ENCODE peak calls at places on chromosomes 13 and 19, in five cellular contexts. X is IMR-90; A is H1; C is CD4-positive, alpha-beta T cell; J is cardiac muscle cell. M is an unnamed sample.

GRCh38 chr13:61795580-61795979 is 379.9 kb upstream of the PCDH20 start:
- DNase-seq in X (no peak), A (no peak), C (no peak), J (no peak), M (no peak)

GRCh38 chr13:31686660-31687430 is 52.5 kb upstream of the RXFP2 start:
- DNase-seq in X (no peak), A (no peak), C (no peak), J (peak; percentile 14), M (no peak)

GRCh38 chr13:34070544-34071303 is 252.8 kb downstream of the RFC3 start:
- DNase-seq in X (no peak), A (no peak), C (no peak), J (no peak), M (no peak)

GRCh38 chr19:45657520-45658163 is 10.4 kb upstream of the GIPR start:
- DNase-seq in X (no peak), A (no peak), C (no peak), J (no peak), M (no peak)

GRCh38 chr19:50203281-50204080 is at the start of gene MYH14:
- DNase-seq in X (no peak), A (peak; percentile 71), C (no peak), J (peak; percentile 70), M (peak; percentile 77)

GRCh38 chr13:103884139-103884723 is 818.0 kb upstream of the SLC10A2 start:
- DNase-seq in X (no peak), A (no peak), C (no peak), J (no peak), M (no peak)

GRCh38 chr19:38952395-38953165 is 21.8 kb downstream of the MRPS12 start:
- DNase-seq in X (peak; percentile 16), A (no peak), C (no peak), J (peak; percentile 11), M (no peak)

GRCh38 chr19:13337181-13337580 is 169.1 kb downstream of the CACNA1A start:
- DNase-seq in X (no peak), A (no peak), C (no peak), J (no peak), M (no peak)

GRCh38 chr13:30744056-30744684 is 8.8 kb downstream of the ALOX5AP start:
- DNase-seq in X (peak; percentile 61), A (no peak), C (peak; percentile 74), J (no peak), M (no peak)

GRCh38 chr13:108176685-108177274 is 38.6 kb downstream of the LIG4 start:
- DNase-seq in X (peak; percentile 22), A (no peak), C (peak; percentile 62), J (peak; percentile 29), M (no peak)

GRCh38 chr19:6125571-6125989 is 9.9 kb upstream of the ACSBG2 start:
- DNase-seq in X (peak; percentile 77), A (peak; percentile 47), C (peak; percentile 60), J (peak; percentile 79), M (peak; percentile 72)

GRCh38 chr13:85486663-85487062 is 312.6 kb downstream of the SLITRK6 start:
- DNase-seq in X (no peak), A (no peak), C (no peak), J (no peak), M (no peak)

GRCh38 chr13:42991892-42992584 is at the start of gene EPSTI1:
- DNase-seq in X (peak; percentile 74), A (no peak), C (peak; percentile 82), J (peak; percentile 79), M (peak; percentile 79)

GRCh38 chr19:30046522-30046921 is 104.5 kb downstream of the URI1 start:
- DNase-seq in X (peak; percentile 1), A (no peak), C (no peak), J (no peak), M (no peak)

GRCh38 chr13:24100152-24100551 is 60.4 kb upstream of the SPATA13 start:
- DNase-seq in X (no peak), A (no peak), C (no peak), J (no peak), M (no peak)

GRCh38 chr19:38531515-38531914 is 86.2 kb downstream of the MAP4K1 start:
- DNase-seq in X (no peak), A (no peak), C (no peak), J (no peak), M (no peak)

GRCh38 chr13:108932206-108932605 is 302.8 kb downstream of the MYO16 start:
- DNase-seq in X (no peak), A (no peak), C (no peak), J (no peak), M (no peak)

GRCh38 chr13:23956106-23956505 is 58.8 kb upstream of the C1QTNF9B start:
- DNase-seq in X (peak; percentile 55), A (no peak), C (no peak), J (peak; percentile 28), M (no peak)

GRCh38 chr13:39956036-39956435 is 300.6 kb downstream of the COG6 start:
- DNase-seq in X (no peak), A (no peak), C (no peak), J (no peak), M (no peak)

GRCh38 chr19:2477141-2477710 is 1.3 kb downstream of the GADD45B start:
- DNase-seq in X (peak; percentile 34), A (no peak), C (peak; percentile 54), J (peak; percentile 34), M (no peak)

GRCh38 chr19:46898731-46899130 is 37.9 kb downstream of the ARHGAP35 start:
- DNase-seq in X (peak; percentile 76), A (no peak), C (no peak), J (peak; percentile 80), M (no peak)

GRCh38 chr13:104256701-104257100 is 1190.5 kb upstream of the SLC10A2 start:
- DNase-seq in X (no peak), A (no peak), C (no peak), J (no peak), M (no peak)

GRCh38 chr13:29704648-29705047 is 109.2 kb upstream of the SLC7A1 start:
- DNase-seq in X (no peak), A (no peak), C (no peak), J (peak; percentile 10), M (no peak)

GRCh38 chr13:29706923-29707322 is 111.4 kb upstream of the SLC7A1 start:
- DNase-seq in X (no peak), A (no peak), C (no peak), J (peak; percentile 4), M (no peak)

GRCh38 chr13:29703421-29703820 is 107.9 kb upstream of the SLC7A1 start:
- DNase-seq in X (no peak), A (no peak), C (no peak), J (no peak), M (no peak)

GRCh38 chr13:29702912-29703351 is 107.4 kb upstream of the SLC7A1 start:
- DNase-seq in X (peak; percentile 69), A (peak; percentile 27), C (no peak), J (peak; percentile 93), M (no peak)

DNA sequence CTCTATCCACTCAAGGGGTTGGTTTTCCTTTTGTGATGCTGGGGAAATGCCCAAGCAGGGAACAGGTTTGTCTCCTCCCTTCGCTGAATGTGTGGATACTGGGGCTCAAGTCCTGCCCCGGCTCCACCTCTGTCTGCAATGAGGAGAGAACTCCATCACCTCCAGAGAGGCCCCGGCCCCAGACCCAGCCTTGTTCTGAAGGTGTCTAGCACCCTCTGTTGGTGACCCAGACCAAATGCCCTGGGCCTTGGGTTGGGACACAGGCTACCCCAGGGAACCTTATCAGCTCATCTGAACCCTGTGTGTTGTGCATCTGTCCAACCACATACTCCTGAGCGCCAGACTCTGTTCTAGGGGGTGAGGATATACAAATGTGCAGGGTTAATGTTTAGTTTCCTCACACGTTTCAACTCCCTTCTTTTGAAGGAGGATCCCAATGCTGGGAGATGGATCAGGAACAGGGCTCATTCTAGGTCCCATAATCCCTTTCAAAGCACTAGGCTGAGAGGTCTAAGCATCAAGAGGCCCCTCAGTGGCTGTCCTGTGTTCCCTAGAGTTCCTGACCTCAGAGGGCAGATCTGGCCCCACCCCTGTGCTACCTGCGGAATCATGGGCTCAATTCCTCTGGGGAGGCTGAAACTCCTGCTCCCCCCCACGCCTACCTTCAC is 112.5 kb upstream of the SLC7A1 start:
- DNase-seq in X (peak; percentile 41), A (peak; percentile 59), C (peak; percentile 42), J (peak; percentile 65), M (no peak)
- TF ChIP-seq CTCF in X (peak; percentile 82), A (peak; percentile 85), C (no peak), J (peak; percentile 82), M (peak; percentile 65)

DNA sequence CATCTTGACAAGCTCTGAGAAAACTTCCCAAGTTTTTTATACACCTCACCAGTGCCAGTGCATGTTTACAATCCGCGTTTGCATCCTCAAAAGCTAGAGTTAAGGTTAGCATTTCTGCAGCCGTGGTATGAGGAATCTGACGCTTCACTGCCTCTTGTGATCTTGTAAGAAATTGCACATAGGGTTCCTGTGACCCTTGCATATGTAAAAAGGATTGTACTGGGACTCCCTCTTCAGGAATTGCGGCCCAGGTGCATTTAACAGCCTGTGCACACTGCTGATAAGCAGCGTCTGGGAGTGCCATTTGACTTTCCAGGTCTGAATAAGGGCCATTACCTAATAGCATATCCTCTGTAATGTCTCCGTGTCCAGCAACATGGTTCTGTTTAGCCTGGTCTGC is 15.3 kb downstream of the FPR3 start:
- DNase-seq in X (no peak), A (no peak), C (no peak), J (no peak), M (no peak)
- TF ChIP-seq CTCF in X (no peak), A (no peak), C (no peak), J (no peak), M (peak; percentile 59)

DNA sequence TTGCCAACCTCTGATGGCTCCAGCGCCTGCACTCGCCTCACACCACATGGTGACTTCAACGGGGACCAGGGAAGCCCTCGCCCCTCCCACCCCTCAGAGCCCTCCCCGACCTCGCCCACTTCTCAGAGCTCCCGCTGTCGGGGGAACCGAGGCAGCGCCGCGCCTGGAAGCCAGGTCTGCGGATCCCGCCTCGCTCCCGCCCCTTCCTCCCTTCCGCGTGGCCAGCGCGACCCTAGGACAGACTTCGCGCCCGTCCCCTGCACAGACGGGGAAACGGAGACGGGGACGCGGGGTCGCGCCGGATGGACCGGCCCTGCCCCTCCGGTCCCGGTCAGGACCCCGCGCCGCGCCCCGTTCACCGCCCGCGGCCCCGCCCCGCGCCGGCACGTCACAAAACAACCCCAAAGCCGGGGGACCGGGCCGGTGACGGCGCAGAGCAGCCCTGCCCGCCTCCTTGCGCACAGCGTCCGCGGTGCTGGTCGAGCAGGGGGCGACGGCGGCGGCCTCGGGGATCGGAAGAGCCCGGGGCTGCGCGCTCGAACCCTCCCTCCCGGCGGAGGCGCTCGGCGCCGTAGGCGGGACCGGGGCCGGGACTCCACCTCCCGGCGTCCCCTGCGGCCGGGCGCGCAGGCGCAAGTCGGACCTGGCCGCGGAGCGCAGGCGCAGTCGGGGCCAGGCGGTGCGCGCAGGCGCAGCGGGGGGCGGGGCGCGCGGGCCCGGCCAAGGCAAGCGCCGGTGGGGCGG is 379 bp upstream of the CDC34 start:
- DNase-seq in X (peak; percentile 76), A (no peak), C (peak; percentile 91), J (peak; percentile 88), M (peak; percentile 75)
- TF ChIP-seq CTCF in X (peak; percentile 8), A (no peak), C (no peak), J (no peak), M (no peak)

DNA sequence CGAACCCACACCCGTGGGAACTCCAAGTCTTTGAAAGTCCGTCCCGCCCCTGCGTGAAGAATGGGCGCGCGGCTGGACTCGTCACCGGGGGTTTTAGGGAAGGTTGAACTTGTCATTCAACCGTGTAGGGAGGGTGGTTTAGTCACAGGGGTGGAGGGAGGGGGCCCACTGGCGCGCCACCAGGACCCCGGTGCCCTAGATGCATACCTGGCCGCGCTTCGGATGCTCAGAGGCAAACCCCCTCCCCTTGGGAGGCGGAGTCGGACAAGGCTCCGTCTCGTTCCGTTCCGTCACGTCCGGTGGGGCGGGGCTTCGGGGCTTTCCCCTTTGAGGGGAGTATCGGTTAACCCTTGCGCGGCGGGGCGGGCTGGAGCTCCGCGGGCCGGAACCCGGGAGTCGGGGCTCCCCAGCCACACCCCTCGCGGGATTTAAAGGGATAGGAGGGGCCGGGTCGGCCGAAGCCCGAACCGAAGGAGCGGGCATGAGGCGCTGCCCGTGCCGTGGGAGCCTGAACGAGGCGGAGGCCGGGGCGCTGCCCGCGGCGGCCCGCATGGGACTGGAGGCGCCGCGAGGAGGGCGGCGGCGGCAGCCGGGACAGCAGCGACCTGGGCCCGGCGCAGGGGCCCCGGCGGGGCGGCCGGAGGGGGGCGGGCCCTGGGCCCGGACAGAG is at the start of the genes COQ8B and ITPKC:
- DNase-seq in X (peak; percentile 96), A (peak; percentile 90), C (peak; percentile 100), J (peak; percentile 98), M (peak; percentile 99)
- TF ChIP-seq CTCF in X (peak; percentile 8), A (no peak), C (no peak), J (no peak), M (no peak)

M was measured in right atrium auricular region.